ENCODE peak calls at places on chromosomes 3 and 15, in six cellular contexts. R is aorta, G is retina, H is KG1, X is prostate gland, J is cardiac septum. N is an unnamed sample.

GRCh38 chr3:16978234-16978920 is 93.6 kb downstream of the PLCL2 start:
- DNase-seq in R (no peak), J (no peak), H (no peak), X (no peak), G (no peak), N (no peak)

GRCh38 chr15:77795446-77795845 is 162.7 kb upstream of the LINGO1 start:
- DNase-seq in R (no peak), H (no peak), G (no peak), J (no peak), X (no peak), N (no peak)

GRCh38 chr3:195241592-195242355 is 29.2 kb downstream of the XXYLT1 start:
- DNase-seq in J (no peak), X (no peak), G (no peak), R (peak), H (no peak), N (no peak)

GRCh38 chr15:60917469-60918130 is 311.5 kb downstream of the RORA start:
- DNase-seq in G (no peak), H (no peak), J (no peak), X (no peak), R (no peak), N (peak)

GRCh38 chr15:83659011-83659811 is 5.3 kb downstream of the ADAMTSL3 start:
- DNase-seq in R (no peak), X (no peak), H (no peak), G (no peak), J (peak), N (no peak)

GRCh38 chr3:150371741-150372254 is 36.3 kb upstream of the TSC22D2 start:
- DNase-seq in J (no peak), H (no peak), X (peak), G (peak), R (no peak), N (no peak)

GRCh38 chr15:59570364-59570763 is 41.2 kb upstream of the GCNT3 start:
- DNase-seq in G (no peak), X (no peak), R (no peak), H (no peak), J (no peak), N (no peak)

GRCh38 chr3:15108082-15108545 is 9.2 kb upstream of the RBSN start:
- DNase-seq in G (peak), H (peak), X (peak), R (peak), J (peak), N (peak)

GRCh38 chr3:113557374-113557773 is 25.0 kb downstream of the SIDT1 start:
- DNase-seq in J (no peak), R (no peak), H (no peak), G (no peak), X (no peak), N (no peak)

GRCh38 chr3:57556459-57557087 is 499 bp downstream of the PDE12 start:
- DNase-seq in R (peak), J (no peak), G (no peak), X (no peak), H (peak), N (peak)

GRCh38 chr3:119630562-119631329 is 29.6 kb downstream of the POPDC2 start:
- DNase-seq in R (no peak), H (no peak), G (no peak), J (no peak), X (no peak), N (no peak)

GRCh38 chr3:122944671-122945151 is 82.9 kb downstream of the SEMA5B start:
- DNase-seq in H (no peak), R (no peak), J (no peak), X (no peak), G (no peak), N (no peak)

GRCh38 chr3:30605005-30605404 is 1.4 kb upstream of the TGFBR2 start:
- DNase-seq in R (no peak), J (no peak), H (no peak), X (no peak), G (no peak), N (no peak)

GRCh38 chr3:30554317-30554690 is 52.1 kb upstream of the TGFBR2 start:
- DNase-seq in R (no peak), G (no peak), J (no peak), X (no peak), H (no peak), N (no peak)

N was measured in pancreas.